ENCODE peak calls at places on chromosomes 6 and 20, in seven cellular contexts. H, B, K, V, T, J and Z are unnamed samples.

GRCh38 chr6:7505196-7505699 is 36.2 kb upstream of the DSP start:
- DNase-seq in H (no peak), B (peak), K (no peak), V (peak), T (no peak), J (peak), Z (peak)

GRCh38 chr20:44494681-44495080 is 19.0 kb downstream of the TTPAL start:
- DNase-seq in H (no peak), B (no peak), K (no peak), V (no peak), T (no peak), J (peak), Z (no peak)

GRCh38 chr6:154938245-154938583 is 56.9 kb upstream of the TIAM2 start:
- DNase-seq in H (no peak), B (no peak), K (no peak), V (no peak), T (no peak), J (no peak), Z (no peak)

GRCh38 chr6:52877168-52877567 is 32.3 kb downstream of the GSTA3 start:
- DNase-seq in H (no peak), B (no peak), K (no peak), V (no peak), T (no peak), J (peak), Z (no peak)

GRCh38 chr6:130143709-130144108 is 79.0 kb downstream of the SAMD3 start:
- DNase-seq in H (no peak), B (no peak), K (no peak), V (no peak), T (no peak), J (peak), Z (peak)

GRCh38 chr6:159871911-159872310 is 18.9 kb upstream of the MAS1 start:
- DNase-seq in H (no peak), B (no peak), K (no peak), V (no peak), T (no peak), J (no peak), Z (no peak)

GRCh38 chr6:72522735-72523141 is 99.1 kb upstream of the KCNQ5 start:
- DNase-seq in H (no peak), B (peak), K (no peak), V (no peak), T (no peak), J (no peak), Z (no peak)

GRCh38 chr6:99282479-99283062 is 66.9 kb downstream of the FAXC start:
- DNase-seq in H (no peak), B (no peak), K (no peak), V (peak), T (no peak), J (peak), Z (peak)

GRCh38 chr20:20083796-20084195 is 31.5 kb downstream of the CFAP61 start:
- DNase-seq in H (no peak), B (peak), K (no peak), V (peak), T (no peak), J (peak), Z (peak)

GRCh38 chr6:14889698-14890593 is 355.9 kb upstream of the JARID2 start:
- DNase-seq in H (no peak), B (no peak), K (no peak), V (no peak), T (no peak), J (no peak), Z (no peak)

GRCh38 chr6:34414999-34415858 is 10.6 kb downstream of the RPS10 start:
- DNase-seq in H (peak), B (peak), K (peak), V (peak), T (peak), J (peak), Z (peak)

GRCh38 chr6:30564114-30564513 is 7.0 kb downstream of the PRR3 start:
- DNase-seq in H (no peak), B (no peak), K (no peak), V (no peak), T (no peak), J (no peak), Z (no peak)

GRCh38 chr6:137722749-137723272 is 144.2 kb upstream of the TNFAIP3 start:
- DNase-seq in H (no peak), B (no peak), K (no peak), V (no peak), T (no peak), J (peak), Z (no peak)

GRCh38 chr20:63279931-63280330 is 7.3 kb downstream of the ARFGAP1 start:
- DNase-seq in H (no peak), B (no peak), K (no peak), V (no peak), T (no peak), J (no peak), Z (no peak)

GRCh38 chr20:4820833-4821518 is 99.3 kb downstream of the PRND start:
- DNase-seq in H (peak), B (no peak), K (peak), V (peak), T (no peak), J (peak), Z (peak)

GRCh38 chr6:145626857-145627256 is 108.5 kb downstream of the EPM2A start:
- DNase-seq in H (no peak), B (no peak), K (peak), V (peak), T (no peak), J (peak), Z (peak)

GRCh38 chr6:3119040-3119723 is 671 bp downstream of the BPHL start:
- DNase-seq in H (no peak), B (no peak), K (no peak), V (no peak), T (peak), J (peak), Z (peak)